ENCODE peak calls at places on chromosomes 16 and 17, in four cellular contexts. P is brain microvascular endothelial cell, M is aorta, A is neural progenitor cell. C is an unnamed sample.

GRCh38 chr17:73748521-73748920 is 104.3 kb upstream of the SDK2 start:
- DNase-seq in M (no peak), P (no peak), A (no peak), C (no peak)

GRCh38 chr17:57926723-57927047 is 28.5 kb downstream of the CUEDC1 start:
- DNase-seq in A (no peak), P (no peak), M (no peak), C (no peak)

GRCh38 chr16:31130336-31130812 is 5.2 kb downstream of the PRSS8 start:
- DNase-seq in M (no peak), A (no peak), P (no peak), C (no peak)

GRCh38 chr16:1508494-1509167 is 15.5 kb downstream of the TELO2 start:
- DNase-seq in A (no peak), M (no peak), P (no peak), C (no peak)

GRCh38 chr17:2053380-2054261 is 1.3 kb upstream of the HIC1 start:
- DNase-seq in A (peak), M (peak), P (no peak), C (peak)

GRCh38 chr16:85112364-85112763 is at the start of gene CIBAR2:
- DNase-seq in A (peak), M (no peak), P (no peak), C (no peak)

GRCh38 chr16:49599281-49599680 is 225.7 kb downstream of the C16orf78 start:
- DNase-seq in A (no peak), P (no peak), M (no peak), C (no peak)

GRCh38 chr17:17118399-17118798 is 76.1 kb downstream of the MPRIP start:
- DNase-seq in P (no peak), M (no peak), A (no peak), C (no peak)

DNA sequence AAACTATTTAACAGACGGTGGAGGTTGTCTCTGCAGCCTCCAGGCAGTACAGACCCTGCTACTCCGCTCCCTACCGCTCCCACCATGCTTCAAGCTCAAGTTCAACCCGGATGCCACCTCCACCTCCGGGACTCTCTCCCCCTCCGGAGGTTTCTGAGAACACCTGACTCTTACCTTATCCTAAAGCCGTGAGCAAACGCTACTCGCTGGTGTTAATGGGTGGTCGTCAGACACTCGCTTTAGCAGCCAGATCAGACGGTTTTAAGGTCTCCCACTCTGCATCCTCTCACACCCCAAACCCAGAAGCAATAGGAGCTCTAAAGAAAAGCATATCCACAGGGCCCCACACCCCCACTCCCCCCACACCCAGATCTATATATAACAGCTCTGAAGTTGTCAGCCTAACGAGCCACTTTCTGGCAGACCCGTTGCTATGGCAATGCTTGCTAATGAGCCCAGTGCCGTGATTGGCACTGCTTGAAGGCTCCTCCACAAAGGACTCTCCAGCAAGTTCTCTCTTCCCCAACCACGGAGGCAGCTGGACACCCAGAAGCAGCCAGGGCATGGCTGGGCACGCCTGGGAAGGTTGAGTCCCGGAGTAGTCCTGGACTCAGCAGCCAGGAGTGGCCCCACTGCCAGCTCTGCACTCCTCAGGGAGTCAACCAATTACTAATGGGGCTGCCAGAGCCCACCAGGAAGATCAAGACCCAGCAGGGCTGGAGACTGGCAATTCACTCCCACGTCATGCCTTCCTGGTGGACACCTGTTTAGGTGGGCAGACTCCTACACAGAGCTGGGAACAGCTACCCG is 121.1 kb upstream of the RCVRN start:
- DNase-seq in M (no peak), P (no peak), A (peak), C (no peak)
- H3K27ac ChIP-seq in M (no peak), P (no peak), A (no peak), C (no peak)

DNA sequence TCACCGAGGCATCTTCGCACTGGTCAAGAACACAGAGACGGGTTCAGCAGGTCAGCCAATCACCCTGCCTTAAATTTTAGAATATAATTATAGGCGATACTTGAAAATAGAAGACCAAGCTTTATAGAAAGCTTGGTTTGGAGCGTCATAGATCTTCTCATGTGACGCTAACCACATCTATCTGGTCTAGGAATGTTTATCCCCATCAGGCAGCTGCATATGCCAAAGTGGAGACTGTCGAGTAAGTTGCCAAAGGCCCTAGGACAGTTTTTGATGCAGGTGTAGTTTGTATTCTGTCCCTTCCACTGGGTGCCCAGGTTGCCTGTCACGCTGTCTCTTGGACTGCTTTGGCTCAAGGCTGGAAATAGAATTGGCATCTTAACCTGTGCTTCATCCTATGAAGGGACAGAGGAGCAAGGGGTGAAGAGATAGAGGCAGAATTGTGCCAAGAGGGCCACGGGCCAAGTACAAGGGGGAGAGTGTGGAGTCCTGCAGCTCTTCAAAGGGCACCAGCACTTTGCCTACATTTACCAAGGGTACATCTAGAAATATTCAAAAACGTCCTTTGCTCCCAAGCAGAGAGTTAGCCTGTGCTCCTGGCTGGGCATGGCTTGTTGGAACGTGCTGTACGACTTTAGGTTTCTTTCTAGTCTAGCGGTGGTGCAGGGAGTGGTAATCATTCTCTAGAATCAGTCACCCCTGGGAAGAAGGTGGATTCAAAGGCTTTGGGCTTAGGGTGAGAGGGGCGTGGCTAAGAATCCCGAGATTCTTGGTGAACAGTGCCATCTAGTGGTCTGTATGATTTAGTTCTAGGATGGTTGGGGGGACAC is 5.3 kb upstream of the WIPI1 start:
- DNase-seq in P (peak), M (no peak), A (peak), C (peak)
- H3K4me3 ChIP-seq in P (no peak), M (no peak), A (no peak), C (no peak)

GRCh38 chr17:44346064-44346844 is 1.2 kb downstream of the GRN start:
- DNase-seq in M (no peak), P (no peak), A (no peak), C (no peak)

GRCh38 chr17:44348234-44348987 is 3.3 kb downstream of the GRN start:
- DNase-seq in M (no peak), A (no peak), P (peak), C (no peak)

GRCh38 chr17:44343510-44344209 is 1.4 kb upstream of the GRN start:
- DNase-seq in P (no peak), M (no peak), A (peak), C (no peak)

GRCh38 chr17:44344939-44345496 is at the start of gene GRN:
- DNase-seq in M (peak), A (peak), P (peak), C (peak)

GRCh38 chr17:44345497-44346026 is 460 bp downstream of the GRN start:
- DNase-seq in M (peak), P (peak), A (peak), C (peak)
- H3K27ac ChIP-seq in M (no peak), P (peak), A (no peak), C (peak)

DNA sequence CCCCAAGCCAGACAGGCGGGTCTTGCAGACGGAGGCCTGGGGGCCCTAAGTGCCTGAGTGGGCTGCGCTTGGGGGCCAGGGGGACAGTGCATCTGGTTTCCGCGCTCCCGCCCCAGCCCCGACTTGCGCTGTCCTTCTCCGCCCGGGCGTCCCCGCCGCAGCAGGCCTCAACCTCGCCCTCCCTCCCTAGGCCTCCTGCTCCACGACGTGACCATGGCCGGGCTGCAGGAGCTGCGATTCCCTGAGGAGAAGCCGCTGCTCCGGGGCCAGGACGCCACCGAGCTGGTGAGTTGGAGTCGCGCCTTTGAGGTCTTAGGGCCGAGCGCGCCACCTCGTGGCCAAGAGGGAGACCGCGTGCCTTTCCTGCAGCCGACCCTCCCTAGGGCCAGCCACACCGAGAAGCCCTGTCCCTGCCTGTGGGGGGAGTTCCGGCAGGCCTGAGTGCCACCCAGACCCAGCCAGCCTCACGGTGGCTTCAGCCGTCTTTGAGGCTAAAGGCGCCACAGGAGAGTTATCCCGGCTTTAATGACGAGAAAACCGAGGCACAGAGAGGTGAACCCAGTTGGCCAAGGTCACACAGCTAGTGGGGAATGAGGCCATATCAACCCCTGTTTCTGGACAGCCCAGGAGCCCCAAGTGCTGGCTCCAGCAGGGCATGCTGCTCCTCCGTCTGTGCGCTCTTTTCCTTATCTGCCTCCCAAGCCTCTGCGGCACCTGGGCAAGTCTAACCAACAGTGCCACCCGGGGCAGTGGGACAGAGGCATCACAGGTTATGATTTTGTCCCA is 12.2 kb upstream of the NDRG4 start:
- DNase-seq in A (peak), P (peak), M (peak), C (peak)
- H3K4me3 ChIP-seq in A (no peak), P (peak), M (no peak), C (no peak)

DNA sequence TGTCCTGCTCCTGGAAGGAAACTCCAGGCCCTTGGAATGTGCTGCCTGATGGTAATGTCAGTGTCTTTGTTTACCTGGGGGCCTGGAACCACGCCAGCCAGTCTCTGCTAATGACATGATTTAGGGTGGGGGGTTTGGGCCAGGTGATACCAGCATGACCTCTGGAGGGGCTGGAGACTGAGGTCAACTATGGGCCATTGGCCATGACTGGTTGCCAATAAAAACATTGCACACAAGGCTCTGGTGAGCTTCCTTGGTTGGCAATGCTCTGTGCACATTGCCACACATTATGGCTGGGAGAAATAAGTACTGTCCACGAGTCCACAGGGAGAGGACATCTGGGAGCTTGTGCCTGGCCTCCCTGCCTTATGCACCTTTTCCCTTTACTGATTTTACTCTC is 52.5 kb downstream of the LITAF start:
- DNase-seq in M (no peak), A (no peak), P (no peak), C (no peak)
- H3K27ac ChIP-seq in M (no peak), A (no peak), P (no peak), C (no peak)